ENCODE peak calls at places on chromosomes 12 and 14, in ten cellular contexts. H, J, P, L, C, X, F, K, B and Y are unnamed samples.

GRCh38 chr12:105706321-105706972 is 376.0 kb downstream of the C12orf75 start:
- DNase-seq in H (peak; percentile 65), J (no peak), P (no peak), L (peak; percentile 81), C (no peak), X (no peak), F (no peak), K (peak; percentile 73), B (no peak), Y (peak; percentile 4)

GRCh38 chr14:32588448-32589320 is 259.6 kb downstream of the AKAP6 start:
- DNase-seq in H (peak; percentile 20), J (no peak), P (no peak), L (peak; percentile 64), C (peak; percentile 6), X (peak; percentile 16), F (peak; percentile 70), K (peak; percentile 69), B (no peak), Y (peak; percentile 54)

GRCh38 chr14:28707814-28708213 is 58.8 kb upstream of the FOXG1 start:
- DNase-seq in H (no peak), J (no peak), P (peak; percentile 23), L (no peak), C (no peak), X (no peak), F (no peak), K (peak; percentile 88), B (no peak), Y (peak; percentile 6)

GRCh38 chr12:114990396-114990795 is 306.4 kb upstream of the TBX3 start:
- DNase-seq in H (no peak), J (no peak), P (no peak), L (no peak), C (no peak), X (no peak), F (no peak), K (no peak), B (no peak), Y (no peak)

GRCh38 chr12:88334271-88334670 is 192.2 kb downstream of the TMTC3 start:
- DNase-seq in H (peak; percentile 77), J (no peak), P (peak; percentile 48), L (peak; percentile 79), C (peak; percentile 2), X (no peak), F (no peak), K (peak; percentile 46), B (no peak), Y (peak; percentile 66)

GRCh38 chr12:57795354-57795753 is 12.8 kb downstream of the TSFM start:
- DNase-seq in H (no peak), J (no peak), P (peak; percentile 55), L (peak; percentile 42), C (no peak), X (no peak), F (no peak), K (peak; percentile 36), B (no peak), Y (no peak)

GRCh38 chr14:44404599-44405349 is 102.3 kb downstream of the FSCB start:
- DNase-seq in H (no peak), J (no peak), P (no peak), L (no peak), C (no peak), X (no peak), F (no peak), K (no peak), B (no peak), Y (peak; percentile 31)

GRCh38 chr12:79347852-79348251 is 342.9 kb downstream of the PAWR start:
- DNase-seq in H (no peak), J (no peak), P (no peak), L (no peak), C (no peak), X (no peak), F (no peak), K (no peak), B (no peak), Y (no peak)

GRCh38 chr12:109621864-109622485 is 48.4 kb downstream of the MVK start:
- DNase-seq in H (peak; percentile 96), J (no peak), P (no peak), L (no peak), C (no peak), X (no peak), F (peak; percentile 24), K (no peak), B (no peak), Y (no peak)

GRCh38 chr12:52370906-52371608 is 3.8 kb upstream of the KRT85 start:
- DNase-seq in H (no peak), J (peak; percentile 72), P (no peak), L (peak; percentile 84), C (no peak), X (no peak), F (no peak), K (peak; percentile 28), B (no peak), Y (peak; percentile 79)

GRCh38 chr12:53793221-53793620 is 41.4 kb upstream of the CISTR start:
- DNase-seq in H (no peak), J (no peak), P (no peak), L (no peak), C (no peak), X (no peak), F (no peak), K (no peak), B (no peak), Y (no peak)

GRCh38 chr12:125861299-125862281 is 796.4 kb downstream of the AACS start:
- DNase-seq in H (peak; percentile 14), J (no peak), P (peak; percentile 18), L (peak; percentile 40), C (peak; percentile 9), X (no peak), F (no peak), K (no peak), B (no peak), Y (no peak)

GRCh38 chr12:2580821-2581220 is 213.9 kb upstream of the FKBP4 start:
- DNase-seq in H (no peak), J (no peak), P (no peak), L (no peak), C (no peak), X (no peak), F (no peak), K (peak; percentile 85), B (no peak), Y (peak; percentile 20)

GRCh38 chr12:7444076-7444475 is at the start of gene CD163L1:
- DNase-seq in H (no peak), J (no peak), P (no peak), L (no peak), C (no peak), X (no peak), F (no peak), K (no peak), B (no peak), Y (no peak)

GRCh38 chr12:70590549-70591226 is 46.5 kb downstream of the PTPRB start:
- DNase-seq in H (no peak), J (no peak), P (no peak), L (no peak), C (no peak), X (no peak), F (no peak), K (no peak), B (no peak), Y (no peak)

GRCh38 chr14:19800282-19801117 is 3.1 kb upstream of the OR4N2 start:
- DNase-seq in H (peak; percentile 16), J (peak; percentile 84), P (no peak), L (no peak), C (no peak), X (peak; percentile 12), F (no peak), K (no peak), B (no peak), Y (no peak)

GRCh38 chr14:37584211-37585100 is 10.6 kb downstream of the FOXA1 start:
- DNase-seq in H (peak; percentile 72), J (no peak), P (no peak), L (no peak), C (no peak), X (no peak), F (no peak), K (no peak), B (no peak), Y (no peak)

GRCh38 chr12:92424338-92424737 is 278.5 kb upstream of the PLEKHG7 start:
- DNase-seq in H (no peak), J (no peak), P (no peak), L (peak; percentile 34), C (no peak), X (no peak), F (peak; percentile 47), K (peak; percentile 55), B (no peak), Y (peak; percentile 37)

GRCh38 chr14:56515739-56516138 is 63.9 kb upstream of the TMEM260 start:
- DNase-seq in H (no peak), J (no peak), P (no peak), L (no peak), C (no peak), X (no peak), F (no peak), K (no peak), B (no peak), Y (no peak)

GRCh38 chr14:96150214-96150613 is 54.4 kb upstream of the BDKRB2 start:
- DNase-seq in H (no peak), J (no peak), P (no peak), L (no peak), C (no peak), X (no peak), F (no peak), K (no peak), B (no peak), Y (no peak)

GRCh38 chr14:66315548-66315947 is 170.6 kb upstream of the CCDC196 start:
- DNase-seq in H (no peak), J (no peak), P (no peak), L (no peak), C (no peak), X (no peak), F (no peak), K (no peak), B (no peak), Y (no peak)